ENCODE peak calls at places on chromosomes 7 and 10, in nine cellular contexts. A is astrocyte, S is body of pancreas, F is GM23338, Q is uterus, J is brain microvascular endothelial cell, B is pancreas, H is foreskin fibroblast, V is gastrocnemius medialis. Z is an unnamed sample.

GRCh38 chr7:128409435-128410091 is at the start of gene IMPDH1:
- DNase-seq in A (no peak), S (peak; percentile 92), F (peak; percentile 83), Q (peak; percentile 90), J (peak; percentile 51), B (peak; percentile 96), H (peak; percentile 91), V (peak; percentile 72), Z (peak; percentile 31)

GRCh38 chr10:48836605-48837004 is 103.0 kb downstream of the LRRC18 start:
- DNase-seq in A (no peak), S (no peak), F (no peak), Q (no peak), J (no peak), B (no peak), H (no peak), V (no peak), Z (no peak)

GRCh38 chr10:88113232-88113631 is 249.8 kb downstream of the PTEN start:
- DNase-seq in A (no peak), S (no peak), F (no peak), Q (no peak), J (no peak), B (no peak), H (no peak), V (peak; percentile 57), Z (peak; percentile 66)

GRCh38 chr7:105890290-105890997 is 14.0 kb upstream of the ATXN7L1 start:
- DNase-seq in A (peak; percentile 67), S (no peak), F (no peak), Q (no peak), J (peak; percentile 16), B (no peak), H (no peak), V (no peak), Z (no peak)

GRCh38 chr10:98340946-98341345 is 73.0 kb upstream of the LOXL4 start:
- DNase-seq in A (no peak), S (no peak), F (no peak), Q (no peak), J (no peak), B (no peak), H (peak; percentile 56), V (peak; percentile 67), Z (no peak)

GRCh38 chr10:35504132-35504531 is 101.0 kb upstream of the GJD4 start:
- DNase-seq in A (no peak), S (no peak), F (no peak), Q (no peak), J (no peak), B (no peak), H (no peak), V (no peak), Z (no peak)

GRCh38 chr10:70652761-70653657 is 19.3 kb upstream of the ADAMTS14 start:
- DNase-seq in A (peak; percentile 100), S (peak; percentile 27), F (no peak), Q (no peak), J (peak; percentile 98), B (no peak), H (peak; percentile 98), V (no peak), Z (peak; percentile 99)

GRCh38 chr10:24723788-24724380 is at the start of gene ARHGAP21:
- DNase-seq in A (peak; percentile 65), S (peak; percentile 66), F (peak; percentile 63), Q (peak; percentile 75), J (peak; percentile 65), B (peak; percentile 83), H (peak; percentile 90), V (peak; percentile 69), Z (no peak)

GRCh38 chr7:158816995-158817394 is 12.3 kb downstream of the ESYT2 start:
- DNase-seq in A (no peak), S (no peak), F (no peak), Q (no peak), J (no peak), B (no peak), H (no peak), V (no peak), Z (no peak)
- H3K4me3 ChIP-seq in A (no peak overlapping the region), S (no peak overlapping the region), F (no peak overlapping the region), Q (no peak overlapping the region), J (no peak overlapping the region), B (no peak overlapping the region), H (no peak overlapping the region), V (peak overlapping the region; percentile 33), Z (no peak overlapping the region)

GRCh38 chr7:17042211-17042610 is 160.4 kb upstream of the AGR3 start:
- DNase-seq in A (no peak), S (no peak), F (no peak), Q (no peak), J (no peak), B (no peak), H (no peak), V (no peak), Z (no peak)

GRCh38 chr7:17039372-17039771 is 157.6 kb upstream of the AGR3 start:
- DNase-seq in A (no peak), S (no peak), F (no peak), Q (no peak), J (no peak), B (no peak), H (no peak), V (no peak), Z (no peak)

GRCh38 chr7:17040701-17041100 is 158.9 kb upstream of the AGR3 start:
- DNase-seq in A (no peak), S (no peak), F (no peak), Q (no peak), J (no peak), B (no peak), H (no peak), V (no peak), Z (no peak)

GRCh38 chr7:17043012-17043877 is 161.5 kb upstream of the AGR3 start:
- DNase-seq in A (peak; percentile 40), S (no peak), F (no peak), Q (no peak), J (peak; percentile 27), B (no peak), H (peak; percentile 45), V (no peak), Z (no peak)

DNA sequence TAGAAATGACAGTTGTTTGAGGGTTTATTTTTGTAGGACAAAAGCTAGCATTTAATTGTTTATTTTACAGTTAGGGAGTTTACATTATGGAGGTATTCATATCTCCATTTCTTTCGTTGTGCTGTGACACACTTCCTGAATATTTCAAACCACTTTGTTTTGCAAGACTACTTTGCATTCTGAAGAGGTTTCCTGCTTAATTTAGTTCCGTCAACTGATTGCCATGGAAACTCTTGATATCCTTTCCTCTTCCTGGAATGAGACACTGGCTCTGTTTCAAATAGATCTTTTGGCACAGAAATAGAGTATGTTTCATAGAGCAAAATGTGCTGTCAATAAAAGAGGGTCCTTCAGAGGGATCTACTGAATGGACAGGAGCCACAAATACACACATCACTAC is 159.5 kb upstream of the AGR3 start:
- DNase-seq in A (peak; percentile 97), S (no peak), F (no peak), Q (no peak), J (peak; percentile 86), B (no peak), H (peak; percentile 89), V (no peak), Z (peak; percentile 66)
- H3K4me3 ChIP-seq in A (no peak overlapping the region), S (no peak overlapping the region), F (no peak overlapping the region), Q (no peak overlapping the region), J (no peak overlapping the region), B (no peak overlapping the region), H (no peak overlapping the region), V (no peak overlapping the region), Z (no peak overlapping the region)

GRCh38 chr7:113094517-113095249 is 8.1 kb upstream of the GPR85 start:
- DNase-seq in A (no peak), S (no peak), F (no peak), Q (no peak), J (no peak), B (no peak), H (no peak), V (no peak), Z (no peak)

GRCh38 chr7:113099284-113099919 is 12.8 kb upstream of the GPR85 start:
- DNase-seq in A (no peak), S (peak; percentile 26), F (peak; percentile 79), Q (no peak), J (no peak), B (no peak), H (no peak), V (no peak), Z (no peak)

DNA sequence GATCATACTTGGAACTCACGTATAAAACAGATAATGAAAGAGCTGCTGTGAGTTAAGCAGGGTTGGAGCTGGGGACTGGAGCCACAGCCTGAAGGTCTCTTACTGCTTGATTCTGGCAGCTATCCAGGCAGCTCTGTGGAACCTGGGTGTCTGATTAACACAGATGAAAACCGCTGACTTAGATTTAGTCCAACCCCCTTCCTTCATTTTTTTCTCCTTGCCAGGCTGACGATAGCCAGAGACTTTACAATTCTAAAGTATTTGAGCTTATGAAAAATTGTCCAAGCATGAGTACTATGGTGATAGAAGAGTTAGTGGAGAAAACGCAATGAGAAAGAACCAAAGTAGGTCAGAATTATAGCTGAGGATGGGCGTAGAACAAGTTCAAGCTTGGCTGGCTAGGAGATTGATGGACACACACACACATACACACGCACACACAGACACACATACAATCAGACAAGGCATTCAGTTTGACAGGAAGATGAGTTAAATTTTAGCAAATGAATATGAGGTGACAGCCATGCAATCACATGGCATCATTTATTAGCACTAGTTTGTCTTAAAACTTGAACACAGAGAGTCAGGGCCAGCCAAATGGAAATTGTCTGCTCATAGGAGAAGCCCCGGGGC is 13.6 kb upstream of the GPR85 start:
- DNase-seq in A (peak; percentile 57), S (peak; percentile 80), F (no peak), Q (no peak), J (peak; percentile 25), B (peak; percentile 60), H (no peak), V (no peak), Z (peak; percentile 56)
- H3K4me3 ChIP-seq in A (no peak overlapping the region), S (no peak overlapping the region), F (no peak overlapping the region), Q (no peak overlapping the region), J (no peak overlapping the region), B (no peak overlapping the region), H (no peak overlapping the region), V (no peak overlapping the region), Z (no peak overlapping the region)

GRCh38 chr7:27200761-27201230 is 905 bp upstream of the HOXA13 start:
- DNase-seq in A (no peak), S (no peak), F (no peak), Q (no peak), J (no peak), B (peak; percentile 19), H (no peak), V (no peak), Z (no peak)

GRCh38 chr7:27202018-27202740 is 2.3 kb upstream of the HOXA13 start:
- DNase-seq in A (no peak), S (no peak), F (no peak), Q (no peak), J (no peak), B (no peak), H (no peak), V (no peak), Z (no peak)

GRCh38 chr7:27202741-27203134 is 2.8 kb upstream of the HOXA13 start:
- DNase-seq in A (no peak), S (no peak), F (no peak), Q (no peak), J (no peak), B (no peak), H (no peak), V (no peak), Z (no peak)

GRCh38 chr7:27199820-27200760 is at the start of gene HOXA13:
- DNase-seq in A (no peak), S (no peak), F (peak; percentile 61), Q (no peak), J (no peak), B (peak; percentile 62), H (peak; percentile 94), V (peak; percentile 64), Z (no peak)

DNA sequence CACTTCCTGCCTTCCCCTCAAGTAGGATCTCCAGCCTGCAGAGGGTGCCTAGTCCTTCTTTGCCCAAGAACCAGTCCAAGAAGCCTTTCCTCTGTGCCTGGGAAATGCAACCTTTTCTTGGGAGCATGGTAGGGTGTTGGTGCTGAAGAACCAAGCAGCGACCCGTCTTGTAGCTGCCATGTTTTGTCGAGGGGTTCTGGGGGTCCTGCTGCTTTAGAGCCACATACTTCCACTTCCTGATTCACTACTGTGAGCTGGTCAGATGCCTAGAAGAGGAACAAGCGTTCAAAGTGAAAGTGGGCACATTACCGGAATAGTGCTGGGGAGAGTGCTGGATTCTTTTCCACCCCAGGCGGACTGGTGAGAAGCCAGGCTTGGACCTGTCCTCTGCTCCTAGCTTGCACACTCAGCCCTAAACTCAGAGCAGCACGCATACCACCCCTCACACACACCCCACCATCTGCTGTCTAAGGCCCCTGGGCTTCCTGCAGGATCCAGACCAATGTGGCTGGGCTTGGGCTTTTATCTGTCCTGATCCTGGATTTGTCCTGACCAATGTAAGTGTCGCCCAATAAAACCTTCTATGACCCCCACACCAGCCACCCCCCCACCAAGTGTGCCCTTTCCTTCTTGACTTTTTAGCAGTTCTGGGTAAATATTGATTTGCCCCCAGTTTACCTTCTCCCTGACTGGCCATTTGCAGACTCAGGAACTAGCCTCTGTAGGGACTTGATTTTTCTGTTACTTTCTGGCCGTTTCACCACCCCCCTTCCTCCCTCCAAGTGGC is 1.5 kb upstream of the HOXA13 start:
- DNase-seq in A (no peak), S (no peak), F (no peak), Q (no peak), J (no peak), B (no peak), H (peak; percentile 38), V (no peak), Z (no peak)
- H3K4me3 ChIP-seq in A (no peak overlapping the region), S (no peak overlapping the region), F (peak overlapping the region; percentile 30), Q (no peak overlapping the region), J (no peak overlapping the region), B (no peak overlapping the region), H (peak overlapping the region; percentile 52), V (peak overlapping the region; percentile 71), Z (no peak overlapping the region)